ENCODE peak calls at places on chromosomes 11 and 22, in ten cellular contexts. H is SW 1271; V is stimulated activated CD4-positive, alpha-beta T cell treated with anti-CD3 and anti-CD28 coated beads, Interleukin-1b, Interleukin-23, amount 100 ng/mL, for 4 hours; S is stimulated activated CD8-positive, alpha-beta memory T cell treated with anti-CD3 and anti-CD28 coated beads, Interleukin-15, amount 100 ng/mL, for 4 hours; A is astrocyte of the spinal cord; W is GM18507; E is frontal cortex; K is AG20443; L is activated T-helper 1 cell treated with anti-CD3 and anti-CD28 coated beads, Interleukin-12 subunit alpha, Interleukin-12 subunit beta, Interleukin-2, Interleukin-4 antibody, amounts not matched to agents 30 ng/mL and 10 ng/mL and 1 ng/mL, durations not matched to agents 14 hours and 24 hours and 36 hours; G is cardiac septum. F is an unnamed sample.

GRCh38 chr22:31341386-31342088 is 4.6 kb downstream of the PATZ1 start:
- DNase-seq in H (no peak), V (no peak), S (no peak), A (no peak), W (no peak), E (no peak), K (no peak), L (no peak), G (no peak), F (no peak)

GRCh38 chr11:86978756-86979608 is 23.8 kb upstream of the FZD4 start:
- DNase-seq in H (peak; percentile 39), V (no peak), S (no peak), A (peak; percentile 61), W (no peak), E (no peak), K (no peak), L (no peak), G (no peak), F (no peak)

GRCh38 chr11:72824811-72825505 is 10.7 kb downstream of the ATG16L2 start:
- DNase-seq in H (no peak), V (no peak), S (no peak), A (no peak), W (no peak), E (no peak), K (no peak), L (no peak), G (no peak), F (no peak)

GRCh38 chr11:83051760-83052671 is 19.7 kb downstream of the RAB30 start:
- DNase-seq in H (peak; percentile 31), V (no peak), S (no peak), A (peak; percentile 95), W (no peak), E (no peak), K (peak; percentile 82), L (no peak), G (no peak), F (no peak)

GRCh38 chr11:20669833-20670684 is 673 bp downstream of the NELL1 start:
- DNase-seq in H (no peak), V (no peak), S (no peak), A (no peak), W (no peak), E (no peak), K (peak; percentile 16), L (no peak), G (no peak), F (no peak)

GRCh38 chr22:22720201-22720723 is 75.8 kb downstream of the GGTLC2 start:
- DNase-seq in H (no peak), V (peak; percentile 19), S (no peak), A (peak; percentile 36), W (peak; percentile 61), E (no peak), K (peak; percentile 40), L (no peak), G (no peak), F (no peak)

GRCh38 chr22:24433001-24433867 is 5.8 kb downstream of the ADORA2A start:
- DNase-seq in H (no peak), V (no peak), S (no peak), A (no peak), W (no peak), E (no peak), K (no peak), L (no peak), G (no peak), F (no peak)

GRCh38 chr11:17734418-17734911 is at the start of gene KCNC1:
- DNase-seq in H (peak; percentile 37), V (no peak), S (no peak), A (peak; percentile 22), W (no peak), E (peak; percentile 58), K (peak; percentile 84), L (no peak), G (peak; percentile 53), F (no peak)

GRCh38 chr11:133134561-133135173 is 397.6 kb downstream of the OPCML start:
- DNase-seq in H (peak; percentile 2), V (peak; percentile 8), S (no peak), A (peak; percentile 0), W (peak; percentile 28), E (peak; percentile 12), K (peak; percentile 77), L (peak; percentile 36), G (no peak), F (no peak)

GRCh38 chr11:86116386-86116726 is 47.5 kb upstream of the PICALM start:
- DNase-seq in H (no peak), V (peak; percentile 6), S (no peak), A (peak; percentile 89), W (peak; percentile 48), E (no peak), K (peak; percentile 48), L (no peak), G (no peak), F (no peak)

GRCh38 chr22:28329582-28330073 is 350.0 kb downstream of the TTC28 start:
- DNase-seq in H (no peak), V (no peak), S (no peak), A (no peak), W (no peak), E (no peak), K (peak; percentile 55), L (no peak), G (no peak), F (no peak)

GRCh38 chr11:1887451-1888346 is 4.0 kb downstream of the PRR33 start:
- DNase-seq in H (no peak), V (no peak), S (no peak), A (no peak), W (no peak), E (no peak), K (no peak), L (no peak), G (no peak), F (no peak)

GRCh38 chr11:10544491-10545470 is 3.8 kb upstream of the RNF141 start:
- DNase-seq in H (no peak), V (no peak), S (no peak), A (no peak), W (no peak), E (no peak), K (no peak), L (no peak), G (no peak), F (no peak)

GRCh38 chr11:17939542-17939941 is 73.3 kb downstream of the SERGEF start:
- DNase-seq in H (no peak), V (no peak), S (no peak), A (no peak), W (no peak), E (no peak), K (no peak), L (no peak), G (no peak), F (no peak)

GRCh38 chr11:120337133-120337895 is 1.1 kb downstream of the ARHGEF12 start:
- DNase-seq in H (no peak), V (no peak), S (no peak), A (no peak), W (no peak), E (no peak), K (no peak), L (no peak), G (no peak), F (no peak)

GRCh38 chr22:19832476-19833108 is 22.1 kb downstream of the GNB1L start:
- DNase-seq in H (no peak), V (no peak), S (no peak), A (no peak), W (no peak), E (no peak), K (peak; percentile 12), L (no peak), G (no peak), F (no peak)

GRCh38 chr22:24416611-24417010 is 10.8 kb upstream of the ADORA2A start:
- DNase-seq in H (no peak), V (no peak), S (no peak), A (no peak), W (no peak), E (no peak), K (no peak), L (no peak), G (no peak), F (no peak)

GRCh38 chr11:84870486-84870885 is 756.7 kb downstream of the DLG2 start:
- DNase-seq in H (no peak), V (no peak), S (no peak), A (no peak), W (no peak), E (no peak), K (no peak), L (no peak), G (no peak), F (no peak)

GRCh38 chr11:36540998-36541397 is 26.8 kb upstream of the RAG1 start:
- DNase-seq in H (peak; percentile 6), V (no peak), S (no peak), A (peak; percentile 31), W (no peak), E (no peak), K (peak; percentile 58), L (peak; percentile 40), G (no peak), F (no peak)

GRCh38 chr11:79026803-79027445 is 413.9 kb downstream of the TENM4 start:
- DNase-seq in H (no peak), V (no peak), S (no peak), A (peak; percentile 60), W (no peak), E (no peak), K (no peak), L (no peak), G (no peak), F (no peak)

GRCh38 chr11:60847906-60848305 is 6.0 kb downstream of the CCDC86 start:
- DNase-seq in H (no peak), V (no peak), S (no peak), A (no peak), W (no peak), E (no peak), K (no peak), L (no peak), G (no peak), F (no peak)

GRCh38 chr11:61295596-61295926 is 445 bp upstream of the VWCE start:
- DNase-seq in H (no peak), V (peak; percentile 8), S (no peak), A (no peak), W (no peak), E (no peak), K (no peak), L (no peak), G (no peak), F (no peak)

GRCh38 chr11:18383388-18384156 is 10.8 kb upstream of the LDHA start:
- DNase-seq in H (peak; percentile 99), V (peak; percentile 57), S (peak; percentile 32), A (peak; percentile 97), W (peak; percentile 46), E (no peak), K (peak; percentile 94), L (peak; percentile 53), G (peak; percentile 84), F (no peak)

GRCh38 chr11:76510060-76511047 is 65.5 kb downstream of the EMSY start:
- DNase-seq in H (no peak), V (no peak), S (no peak), A (peak; percentile 63), W (no peak), E (no peak), K (peak; percentile 58), L (no peak), G (no peak), F (no peak)

GRCh38 chr22:43114958-43115357 is 4.4 kb downstream of the BIK start:
- DNase-seq in H (no peak), V (no peak), S (no peak), A (no peak), W (no peak), E (no peak), K (no peak), L (no peak), G (no peak), F (no peak)

F was measured in cortex of kidney.